ENCODE peak calls at places on chromosomes 6 and 20, in seven cellular contexts. M is transverse colon, R is HepG2, T is A549, N is sigmoid colon, G is stomach, A is SK-N-SH. Q is an unnamed sample.
A peak's percentile ranks its signal among the peaks of the same experiment; 100 is the strongest.

GRCh38 chr6:159013229-159013628 is 13.2 kb upstream of the RSPH3 start:
- DNase-seq in M (no peak), R (no peak), T (no peak), N (no peak), G (no peak), A (no peak), Q (no peak)

GRCh38 chr6:38198219-38198618 is 378.7 kb downstream of the ZFAND3 start:
- DNase-seq in M (no peak), R (no peak), T (no peak), N (no peak), G (no peak), A (no peak), Q (no peak)

GRCh38 chr6:21381336-21381963 is 212.1 kb upstream of the SOX4 start:
- DNase-seq in M (no peak), R (peak; percentile 94), T (peak; percentile 31), N (no peak), G (no peak), A (no peak), Q (no peak)

GRCh38 chr6:41488064-41488391 is 58.2 kb upstream of the FOXP4 start:
- DNase-seq in M (no peak), R (no peak), T (no peak), N (no peak), G (no peak), A (no peak), Q (no peak)

GRCh38 chr20:40868568-40869223 is 159.9 kb upstream of the TOP1 start:
- DNase-seq in M (no peak), R (no peak), T (no peak), N (no peak), G (no peak), A (no peak), Q (peak; percentile 7)

GRCh38 chr20:24157213-24157612 is 168.6 kb upstream of the GGTLC1 start:
- DNase-seq in M (no peak), R (no peak), T (no peak), N (no peak), G (no peak), A (no peak), Q (no peak)

GRCh38 chr6:167031082-167031709 is 32.0 kb downstream of the CEP43 start:
- DNase-seq in M (no peak), R (no peak), T (no peak), N (no peak), G (no peak), A (peak; percentile 69), Q (no peak)

GRCh38 chr20:4573564-4574355 is 147.9 kb upstream of the PRND start:
- DNase-seq in M (no peak), R (no peak), T (peak; percentile 99), N (peak; percentile 70), G (no peak), A (no peak), Q (no peak)

GRCh38 chr6:144482142-144482541 is 197.0 kb downstream of the UTRN start:
- DNase-seq in M (peak; percentile 81), R (peak; percentile 69), T (peak; percentile 74), N (peak; percentile 79), G (peak; percentile 83), A (peak; percentile 51), Q (peak; percentile 90)

GRCh38 chr6:169302716-169303115 is 49.1 kb upstream of the THBS2 start:
- DNase-seq in M (no peak), R (no peak), T (no peak), N (no peak), G (no peak), A (no peak), Q (no peak)

GRCh38 chr6:82909551-82909950 is 156.1 kb downstream of the UBE3D start:
- DNase-seq in M (no peak), R (no peak), T (no peak), N (no peak), G (no peak), A (no peak), Q (no peak)

GRCh38 chr6:164247106-164247505 is 832.6 kb downstream of the QKI start:
- DNase-seq in M (no peak), R (no peak), T (no peak), N (no peak), G (no peak), A (no peak), Q (no peak)

GRCh38 chr20:31663838-31664695 is 26.4 kb downstream of the COX4I2 start:
- DNase-seq in M (peak; percentile 77), R (peak; percentile 97), T (peak; percentile 53), N (peak; percentile 78), G (peak; percentile 79), A (no peak), Q (no peak)

GRCh38 chr6:134361011-134361410 is 43.1 kb upstream of the SGK1 start:
- DNase-seq in M (no peak), R (no peak), T (no peak), N (no peak), G (no peak), A (no peak), Q (no peak)

GRCh38 chr20:11130554-11131166 is 456.9 kb upstream of the JAG1 start:
- DNase-seq in M (no peak), R (no peak), T (no peak), N (no peak), G (no peak), A (no peak), Q (no peak)
- TF ChIP-seq EP300 in M (no peak), R (no peak), T (no peak), N (no peak), G (no peak), A (no peak), Q (no peak)

DNA sequence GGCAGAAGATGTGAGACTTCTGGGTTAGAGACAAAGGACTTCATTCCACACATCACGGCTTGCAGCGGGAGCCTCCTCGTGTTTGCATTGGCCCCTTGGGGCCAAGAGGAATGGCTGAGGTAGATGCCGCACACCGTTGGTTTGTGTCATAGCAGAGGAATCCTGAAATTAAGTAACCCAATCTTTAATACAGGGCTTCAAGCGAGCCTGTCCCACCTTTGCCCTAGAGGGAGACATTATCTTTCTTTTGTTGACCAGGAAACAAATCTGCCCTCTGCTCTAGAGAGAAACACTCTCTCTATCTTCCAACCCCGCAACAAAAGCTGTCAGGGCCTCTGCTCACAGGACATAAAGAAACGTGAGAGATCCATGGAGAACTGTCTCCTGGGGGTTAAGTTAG is 277.6 kb upstream of the ZFP64 start:
- DNase-seq in M (no peak), R (no peak), T (no peak), N (no peak), G (no peak), A (no peak), Q (no peak)
- H3K4me3 ChIP-seq in M (no peak overlapping the region), R (no peak overlapping the region), T (no peak overlapping the region), N (no peak overlapping the region), G (no peak overlapping the region), A (no peak overlapping the region), Q (no peak overlapping the region)

DNA sequence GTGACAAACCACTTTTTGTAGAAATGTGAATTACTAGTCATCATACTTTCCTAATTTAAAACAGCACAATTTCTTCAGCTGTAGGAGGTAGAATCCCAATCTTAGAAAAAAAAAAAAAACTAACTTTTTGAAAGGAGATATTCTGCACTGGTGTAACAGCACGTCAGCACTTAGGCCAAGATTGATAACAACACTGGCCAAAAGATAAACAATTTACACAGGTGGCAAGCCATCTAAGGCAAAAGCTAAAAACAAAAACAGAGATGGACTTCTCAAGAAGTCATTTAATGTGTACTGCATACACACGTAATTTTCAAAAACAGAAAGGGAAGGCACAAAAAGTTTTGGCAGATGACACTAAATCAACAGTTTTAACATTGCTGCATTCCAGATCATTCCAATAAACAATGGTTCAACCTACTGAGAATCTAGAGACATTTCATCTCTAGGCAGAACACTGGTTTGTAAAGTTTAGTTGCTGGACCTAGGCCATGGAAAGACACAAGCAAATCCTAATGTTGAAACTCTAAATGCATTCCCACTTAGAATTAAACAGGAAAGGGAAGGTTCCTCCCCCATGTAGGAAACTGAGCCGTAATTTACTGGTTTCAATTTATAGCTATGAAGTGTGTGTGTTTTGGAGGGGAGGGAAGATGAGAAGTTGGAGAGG is 1.4 kb downstream of the GCLC start:
- DNase-seq in M (no peak), R (no peak), T (no peak), N (no peak), G (no peak), A (no peak), Q (no peak)
- TF ChIP-seq EP300 in M (no peak), R (no peak), T (no peak), N (no peak), G (no peak), A (no peak), Q (no peak)

GRCh38 chr6:81614292-81614691 is 138.2 kb downstream of the TENT5A start:
- DNase-seq in M (peak; percentile 26), R (peak; percentile 13), T (peak; percentile 1), N (no peak), G (peak; percentile 27), A (no peak), Q (no peak)
- H3K4me3 ChIP-seq in M (no peak overlapping the region), R (no peak overlapping the region), T (no peak overlapping the region), N (no peak overlapping the region), G (no peak overlapping the region), A (peak overlapping the region; percentile 0), Q (no peak overlapping the region)

Q was measured in tibial nerve.